ENCODE peak calls at places on chromosomes 3 and 15, in four cellular contexts. W is DND-41, Z is A673, E is transverse colon. U is an unnamed sample.

GRCh38 chr3:17387108-17387507 is 355.3 kb downstream of the TBC1D5 start:
- DNase-seq in W (no peak), Z (no peak), E (no peak), U (no peak)

GRCh38 chr3:185402561-185402960 is 39.6 kb downstream of the MAP3K13 start:
- DNase-seq in E (no peak), W (no peak), Z (peak; percentile 84), U (peak; percentile 62)

GRCh38 chr3:44982817-44983216 is 6.8 kb downstream of the EXOSC7 start:
- DNase-seq in Z (no peak), W (no peak), E (no peak), U (no peak)

GRCh38 chr3:197501496-197501878 is 54.3 kb downstream of the BDH1 start:
- DNase-seq in Z (peak; percentile 52), W (no peak), E (peak; percentile 78), U (no peak)

GRCh38 chr15:65909831-65910230 is 40.5 kb downstream of the RAB11A start:
- DNase-seq in W (no peak), Z (no peak), E (no peak), U (no peak)

GRCh38 chr3:122918576-122919290 is 108.8 kb downstream of the SEMA5B start:
- DNase-seq in W (peak; percentile 14), E (no peak), Z (no peak), U (no peak)

GRCh38 chr3:118559286-118559685 is 475.4 kb downstream of the IGSF11 start:
- DNase-seq in E (no peak), W (no peak), Z (no peak), U (no peak)

GRCh38 chr15:34588046-34588674 is 4.7 kb upstream of the GOLGA8B start:
- DNase-seq in W (peak; percentile 37), E (peak; percentile 64), Z (peak; percentile 76), U (peak; percentile 80)

GRCh38 chr3:14539384-14540208 is 546 bp downstream of the GRIP2 start:
- DNase-seq in Z (no peak), W (no peak), E (no peak), U (no peak)

GRCh38 chr3:185341616-185342457 is 21.1 kb upstream of the MAP3K13 start:
- DNase-seq in Z (no peak), W (no peak), E (no peak), U (no peak)

GRCh38 chr3:29695905-29696238 is 415.0 kb downstream of the RBMS3 start:
- DNase-seq in Z (peak; percentile 32), E (no peak), W (no peak), U (no peak)

GRCh38 chr3:172635588-172635987 is 75.3 kb downstream of the NCEH1 start:
- DNase-seq in E (no peak), W (no peak), Z (no peak), U (no peak)

GRCh38 chr15:99745687-99746086 is 12.4 kb upstream of the LYSMD4 start:
- DNase-seq in W (no peak), Z (no peak), E (no peak), U (no peak)

GRCh38 chr3:23945903-23946751 is 1.0 kb downstream of the NR1D2 start:
- DNase-seq in W (peak; percentile 97), E (peak; percentile 99), Z (peak; percentile 98), U (peak; percentile 93)

GRCh38 chr3:15427981-15428380 is 583 bp downstream of the EAF1 start:
- DNase-seq in Z (peak; percentile 5), E (peak; percentile 46), W (peak; percentile 19), U (no peak)

GRCh38 chr3:73086071-73086494 is 24.6 kb downstream of the EBLN2 start:
- DNase-seq in E (peak; percentile 42), W (peak; percentile 58), Z (peak; percentile 47), U (peak; percentile 60)

GRCh38 chr3:170553788-170554620 is 31.9 kb downstream of the SLC7A14 start:
- DNase-seq in Z (no peak), E (no peak), W (no peak), U (peak; percentile 22)

GRCh38 chr15:70502576-70502975 is 260.8 kb downstream of the UACA start:
- DNase-seq in W (no peak), E (no peak), Z (no peak), U (no peak)

GRCh38 chr3:79032686-79033318 is 735.0 kb downstream of the ROBO1 start:
- DNase-seq in W (no peak), E (no peak), Z (peak; percentile 87), U (peak; percentile 33)

GRCh38 chr15:22968356-22968755 is 11.8 kb downstream of the CYFIP1 start:
- DNase-seq in W (no peak), Z (no peak), E (no peak), U (no peak)

GRCh38 chr15:65077981-65078352 is 1.4 kb downstream of the KBTBD13 start:
- DNase-seq in E (peak; percentile 89), W (no peak), Z (peak; percentile 70), U (peak; percentile 54)

GRCh38 chr3:9878700-9879099 is 1.4 kb downstream of the CIDEC start:
- DNase-seq in W (no peak), E (peak; percentile 72), Z (no peak), U (no peak)

GRCh38 chr15:43126358-43126757 is 7.0 kb upstream of the TMEM62 start:
- DNase-seq in E (peak; percentile 26), Z (no peak), W (no peak), U (no peak)

GRCh38 chr3:30915782-30916181 is 21.3 kb upstream of the GADL1 start:
- DNase-seq in Z (no peak), W (no peak), E (no peak), U (no peak)

GRCh38 chr15:100234158-100235029 is 107.4 kb downstream of the ADAMTS17 start:
- DNase-seq in W (no peak), Z (no peak), E (peak; percentile 21), U (no peak)

GRCh38 chr3:11985866-11986265 is 18.3 kb upstream of the SYN2 start:
- DNase-seq in W (no peak), E (no peak), Z (no peak), U (no peak)

GRCh38 chr3:197847866-197848401 is 56.9 kb downstream of the LRCH3 start:
- DNase-seq in Z (peak; percentile 52), E (peak; percentile 18), W (peak; percentile 63), U (no peak)

GRCh38 chr3:103048371-103048722 is 613.5 kb downstream of the ZPLD1 start:
- DNase-seq in Z (peak; percentile 54), E (no peak), W (peak; percentile 47), U (no peak)

GRCh38 chr15:25863067-25863967 is at the start of gene ATP10A:
- DNase-seq in E (no peak), W (no peak), Z (no peak), U (no peak)

GRCh38 chr15:54579855-54580254 is 601.6 kb downstream of the UNC13C start:
- DNase-seq in W (no peak), E (no peak), Z (no peak), U (no peak)

GRCh38 chr3:102233881-102234280 is 200.9 kb upstream of the ZPLD1 start:
- DNase-seq in E (no peak), W (no peak), Z (peak; percentile 83), U (no peak)

GRCh38 chr3:8657804-8658311 is 13.3 kb upstream of the SSUH2 start:
- DNase-seq in W (no peak), E (no peak), Z (no peak), U (no peak)

GRCh38 chr15:69613182-69613581 is 160.6 kb downstream of the RPLP1 start:
- DNase-seq in W (no peak), Z (no peak), E (no peak), U (no peak)

GRCh38 chr3:159763466-159764210 is 225.0 kb upstream of the IL12A start:
- DNase-seq in E (peak; percentile 81), Z (peak; percentile 92), W (no peak), U (peak; percentile 87)

GRCh38 chr3:65742914-65743313 is 295.8 kb downstream of the MAGI1 start:
- DNase-seq in Z (no peak), W (no peak), E (no peak), U (no peak)

GRCh38 chr3:414063-414462 is 217.5 kb downstream of the CHL1 start:
- DNase-seq in E (no peak), W (no peak), Z (peak; percentile 42), U (no peak)

GRCh38 chr3:140135461-140135860 is 200.5 kb downstream of the CLSTN2 start:
- DNase-seq in Z (no peak), W (no peak), E (no peak), U (no peak)

GRCh38 chr15:98881526-98882517 is 125.8 kb downstream of the PGPEP1L start:
- DNase-seq in W (peak; percentile 51), E (no peak), Z (peak; percentile 85), U (no peak)

GRCh38 chr15:56837281-56837680 is 81.2 kb upstream of the TCF12 start:
- DNase-seq in E (no peak), W (no peak), Z (no peak), U (no peak)

GRCh38 chr15:69096197-69096596 is 64.2 kb upstream of the GLCE start:
- DNase-seq in E (no peak), W (no peak), Z (no peak), U (peak; percentile 28)

DNA sequence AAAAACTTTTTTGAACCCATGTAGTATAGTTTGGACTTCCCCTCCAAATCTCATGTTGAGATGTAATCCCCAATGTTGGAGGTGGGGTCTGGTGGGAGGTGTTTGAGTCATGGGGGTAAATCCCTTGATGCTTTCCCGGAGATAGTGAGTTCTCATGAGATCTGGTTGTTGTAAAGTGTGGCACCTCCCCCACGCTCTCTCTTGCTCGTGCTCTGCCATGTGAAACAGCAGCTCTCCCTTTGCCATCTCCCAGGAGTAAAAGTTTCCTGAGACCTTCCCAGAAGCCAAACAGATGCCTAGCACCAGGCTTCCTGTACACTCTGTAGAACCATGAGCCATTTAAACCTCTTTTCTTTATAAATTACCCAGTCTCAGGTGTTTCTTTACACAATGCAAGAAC is 16.0 kb upstream of the RNU6-1 start:
- DNase-seq in W (no peak), E (no peak), Z (no peak), U (peak; percentile 65)
- H3K4me1 ChIP-seq in W (no peaks in the 10 kb centered on the region), E (no peaks in the 10 kb centered on the region), Z (no peaks in the 10 kb centered on the region), U (peaks cover 14% of the 10 kb centered on the region)

DNA sequence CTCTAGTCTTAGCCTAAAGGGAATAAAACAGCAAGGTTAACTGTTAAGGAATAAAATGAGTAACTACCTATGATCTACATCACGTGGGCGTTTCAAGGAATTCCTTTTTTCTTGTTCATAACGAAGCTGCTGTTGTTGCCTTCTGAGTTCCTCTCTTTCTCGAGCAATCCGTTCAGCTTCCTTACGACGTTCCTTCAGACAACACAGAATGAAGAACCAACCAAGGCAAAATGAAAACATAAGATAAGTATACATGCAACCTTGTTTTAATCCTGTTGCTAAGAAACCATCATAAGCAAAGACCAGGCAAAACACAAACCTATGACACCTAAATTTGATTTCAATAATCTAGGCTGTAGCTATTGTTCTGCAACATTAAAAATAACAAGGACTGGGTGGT is 44.1 kb downstream of the SLTM start:
- DNase-seq in E (no peak), W (no peak), Z (no peak), U (no peak)
- H3K36me3 ChIP-seq in E (peaks cover 2% of the 10 kb centered on the region), W (peaks cover 96% of the 10 kb centered on the region), Z (peaks cover 98% of the 10 kb centered on the region), U (peaks cover 87% of the 10 kb centered on the region)

DNA sequence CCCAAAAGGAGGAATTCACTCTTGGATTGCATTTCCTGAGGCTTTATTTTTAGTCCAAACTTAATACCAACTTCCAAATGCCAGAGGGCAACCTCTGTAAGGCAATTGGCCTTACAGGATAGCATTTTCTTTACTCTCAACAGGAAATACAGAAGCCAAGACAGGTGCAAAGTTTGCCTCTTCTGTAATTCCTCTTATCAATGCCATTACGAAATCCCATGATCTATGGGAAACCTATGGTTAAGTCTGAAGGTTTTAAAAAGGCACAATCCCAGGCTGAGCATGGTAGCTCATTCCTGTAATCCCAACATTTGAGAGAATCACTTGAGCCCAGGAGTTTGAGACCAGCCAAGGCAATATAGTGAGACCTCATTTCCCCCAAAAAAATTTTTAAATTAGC is 14.9 kb downstream of the PKM start:
- DNase-seq in Z (no peak), W (no peak), E (no peak), U (no peak)
- H3K4me1 ChIP-seq in Z (no peaks in the 10 kb centered on the region), W (no peaks in the 10 kb centered on the region), E (no peaks in the 10 kb centered on the region), U (no peaks in the 10 kb centered on the region)

GRCh38 chr15:90459368-90459767 is 70.4 kb upstream of the CRTC3 start:
- DNase-seq in E (no peak), Z (no peak), W (no peak), U (no peak)
- H3K36me3 ChIP-seq in E (no peaks in the 10 kb centered on the region), Z (peaks cover 48% of the 10 kb centered on the region), W (peaks cover 84% of the 10 kb centered on the region), U (peaks cover 14% of the 10 kb centered on the region)

U was measured in BE2C.